ENCODE peak calls at places on chromosomes 11 and 22, in four cellular contexts. F, T, E and S are unnamed samples.

GRCh38 chr11:95556011-95556341 is 233.6 kb downstream of the FAM76B start:
- DNase-seq in T (no peak), F (no peak), E (no peak), S (no peak)

GRCh38 chr11:67120456-67120855 is 1.4 kb downstream of the KDM2A start:
- DNase-seq in F (no peak), T (no peak), E (no peak), S (no peak)

GRCh38 chr22:49622241-49623105 is 205.2 kb downstream of the BRD1 start:
- DNase-seq in T (no peak), F (no peak), E (no peak), S (no peak)

GRCh38 chr11:13384837-13385417 is 78.1 kb downstream of the BTBD10 start:
- DNase-seq in T (no peak), F (no peak), E (peak), S (peak)

GRCh38 chr11:123519055-123519796 is 89.2 kb downstream of the GRAMD1B start:
- DNase-seq in F (no peak), T (no peak), E (no peak), S (no peak)

GRCh38 chr11:129223701-129224149 is 31.6 kb upstream of the ARHGAP32 start:
- DNase-seq in F (no peak), T (peak), E (peak), S (no peak)

GRCh38 chr11:1156506-1157340 is 1.0 kb upstream of the MUC5AC start:
- DNase-seq in T (no peak), E (no peak), F (no peak), S (peak)

GRCh38 chr11:9728058-9728457 is 64.2 kb downstream of the SWAP70 start:
- DNase-seq in E (no peak), T (no peak), F (no peak), S (no peak)

GRCh38 chr11:87263979-87264378 is 226.2 kb downstream of the TMEM135 start:
- DNase-seq in E (no peak), F (no peak), T (no peak), S (no peak)

GRCh38 chr11:3225159-3225758 is 6.6 kb upstream of the MRGPRG start:
- DNase-seq in T (no peak), F (no peak), E (no peak), S (no peak)

GRCh38 chr11:103070142-103070541 is 21.8 kb downstream of the DCUN1D5 start:
- DNase-seq in T (no peak), F (no peak), E (no peak), S (no peak)

GRCh38 chr11:32435511-32435946 is at the start of gene WT1:
- DNase-seq in E (no peak), T (no peak), F (no peak), S (no peak)

GRCh38 chr22:48740086-48740730 is 1087.5 kb downstream of the BRD1 start:
- DNase-seq in F (no peak), T (no peak), E (no peak), S (no peak)

GRCh38 chr22:33427461-33427860 is 369.3 kb upstream of the SYN3 start:
- DNase-seq in T (no peak), E (no peak), F (no peak), S (no peak)

GRCh38 chr11:91946397-91947090 is 278.1 kb upstream of the FAT3 start:
- DNase-seq in E (peak), F (no peak), T (peak), S (no peak)

GRCh38 chr11:72668645-72669347 is 5.4 kb downstream of the PDE2A start:
- DNase-seq in F (no peak), T (no peak), E (no peak), S (no peak)

GRCh38 chr11:8329961-8330361 is 66.3 kb upstream of the LMO1 start:
- DNase-seq in E (no peak), T (no peak), F (no peak), S (no peak)

GRCh38 chr22:47355388-47355725 is 592.9 kb downstream of the TBC1D22A start:
- DNase-seq in E (no peak), F (no peak), T (no peak), S (no peak)

GRCh38 chr11:118126082-118126838 is 26.4 kb downstream of the SCN4B start:
- DNase-seq in T (no peak), E (no peak), F (no peak), S (no peak)

GRCh38 chr11:114587398-114587953 is 8.1 kb downstream of the NXPE4 start:
- DNase-seq in T (no peak), F (no peak), E (no peak), S (no peak)

GRCh38 chr11:115286614-115287013 is 217.6 kb downstream of the CADM1 start:
- DNase-seq in E (no peak), F (no peak), T (no peak), S (no peak)

GRCh38 chr11:119759324-119759723 is 30.3 kb upstream of the NECTIN1 start:
- DNase-seq in E (peak), T (no peak), F (no peak), S (no peak)

GRCh38 chr11:133705873-133706272 is 139.4 kb downstream of the SPATA19 start:
- DNase-seq in E (no peak), F (no peak), T (no peak), S (no peak)

GRCh38 chr11:133710681-133711240 is 134.6 kb downstream of the SPATA19 start:
- DNase-seq in F (no peak), T (no peak), E (no peak), S (no peak)

GRCh38 chr11:133710241-133710640 is 135.1 kb downstream of the SPATA19 start:
- DNase-seq in E (no peak), T (no peak), F (no peak), S (no peak)

GRCh38 chr11:133706925-133707794 is 138.2 kb downstream of the SPATA19 start:
- DNase-seq in T (no peak), E (no peak), F (no peak), S (no peak)

DNA sequence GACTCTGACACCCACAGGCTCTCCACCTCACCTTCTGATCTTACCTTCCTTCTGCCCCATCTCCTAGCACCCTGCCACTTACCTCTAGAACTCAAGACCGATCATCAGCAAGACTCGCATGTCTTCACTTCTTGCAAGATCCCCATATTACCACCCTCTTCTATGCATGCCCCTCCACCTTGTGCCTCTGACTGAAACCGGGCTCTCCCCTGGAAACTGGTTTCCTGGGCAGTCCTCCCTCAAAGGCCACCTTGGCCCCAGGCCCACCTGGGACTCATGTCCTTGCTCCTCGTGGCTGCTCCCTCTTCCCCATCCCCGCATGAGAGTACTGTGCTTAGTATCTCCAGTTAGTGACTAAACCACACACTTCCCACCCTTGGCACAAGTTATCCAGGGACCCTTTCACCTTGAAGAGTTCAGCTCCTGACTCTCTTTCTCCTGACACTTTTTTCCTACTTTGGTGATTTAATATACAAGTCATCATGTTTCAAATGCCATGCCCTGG is 136.7 kb downstream of the SPATA19 start:
- DNase-seq in E (no peak), T (no peak), F (no peak), S (no peak)
- TF ChIP-seq CTCF in E (no peak), T (no peak), F (no peak), S (no peak)

GRCh38 chr11:125345706-125346561 is 150.1 kb downstream of the FEZ1 start:
- DNase-seq in F (no peak), T (no peak), E (peak), S (peak)
- TF ChIP-seq CTCF in F (peak), T (peak), E (peak), S (peak)

GRCh38 chr11:60169264-60169915 is 13.5 kb downstream of the MS4A6A start:
- DNase-seq in E (peak), F (no peak), T (no peak), S (no peak)
- TF ChIP-seq CTCF in E (peak), F (no peak), T (no peak), S (peak)

GRCh38 chr11:62054484-62055121 is 69.2 kb upstream of the INCENP start:
- DNase-seq in T (no peak), F (no peak), E (peak), S (peak)
- TF ChIP-seq CTCF in T (peak), F (no peak), E (peak), S (peak)